ENCODE peak calls at places on chromosomes 12 and 14, in nine cellular contexts. I is heart left ventricle; P is left ventricle myocardium inferior; Y is naive thymus-derived CD8-positive, alpha-beta T cell; J is EL; Q is hypothalamus; W is PC-3; A is activated CD8-positive, alpha-beta memory T cell treated with anti-CD3 and anti-CD28 coated beads for 24 hours; X is stimulated activated CD4-positive, alpha-beta T cell treated with anti-CD3 and anti-CD28 coated beads, Interleukin-4, amount 100 ng/mL, for 48 hours. M is an unnamed sample.

GRCh38 chr12:95116773-95117172 is 43.4 kb upstream of the NR2C1 start:
- DNase-seq in Y (no peak), Q (no peak), P (no peak), A (no peak), I (no peak), X (no peak), J (no peak), W (peak), M (no peak)

GRCh38 chr14:89190779-89191513 is 226.1 kb downstream of the FOXN3 start:
- DNase-seq in W (no peak), P (no peak), I (no peak), Q (peak), A (no peak), Y (no peak), X (no peak), J (no peak), M (no peak)

GRCh38 chr12:93300611-93301021 is 77.1 kb upstream of the NUDT4 start:
- DNase-seq in Q (no peak), A (no peak), J (no peak), X (no peak), P (no peak), Y (no peak), W (no peak), I (no peak), M (no peak)

GRCh38 chr12:52317443-52318052 is 3.6 kb downstream of the KRT83 start:
- DNase-seq in P (no peak), J (no peak), Y (no peak), Q (no peak), A (no peak), X (no peak), W (no peak), I (no peak), M (no peak)

GRCh38 chr12:132437252-132438138 is 52.5 kb upstream of the FBRSL1 start:
- DNase-seq in Y (no peak), X (no peak), I (no peak), J (no peak), W (no peak), Q (no peak), A (no peak), P (no peak), M (no peak)

GRCh38 chr12:39587247-39587646 is 32.4 kb downstream of the ABCD2 start:
- DNase-seq in X (no peak), W (peak), Y (no peak), P (no peak), Q (no peak), J (peak), A (no peak), I (no peak), M (no peak)

GRCh38 chr14:99881011-99881410 is 87.8 kb downstream of the EML1 start:
- DNase-seq in P (no peak), Y (no peak), I (no peak), X (no peak), Q (peak), A (no peak), J (peak), W (no peak), M (no peak)

GRCh38 chr14:55249423-55249822 is 21.8 kb upstream of the FBXO34 start:
- DNase-seq in A (no peak), P (no peak), W (peak), X (no peak), Y (no peak), Q (no peak), J (peak), I (no peak), M (no peak)

GRCh38 chr12:2244013-2244861 is 191.4 kb downstream of the CACNA1C start:
- DNase-seq in X (no peak), Q (no peak), A (no peak), I (peak), Y (no peak), W (peak), J (peak), P (no peak), M (peak)

GRCh38 chr14:57692671-57693070 is 173.2 kb downstream of the SLC35F4 start:
- DNase-seq in X (no peak), A (no peak), Y (no peak), W (peak), Q (no peak), P (no peak), J (peak), I (no peak), M (peak)

GRCh38 chr14:57574617-57575288 is 81.1 kb upstream of the CCDC198 start:
- DNase-seq in A (no peak), Y (no peak), P (no peak), I (no peak), X (no peak), W (peak), J (no peak), Q (no peak), M (no peak)

GRCh38 chr12:69534389-69534822 is 50.9 kb upstream of the CCT2 start:
- DNase-seq in A (no peak), Q (peak), Y (no peak), W (peak), J (peak), X (no peak), P (no peak), I (peak), M (peak)

GRCh38 chr14:58977366-58977765 is 211.1 kb upstream of the DAAM1 start:
- DNase-seq in A (no peak), Q (no peak), P (no peak), I (no peak), J (peak), Y (no peak), W (peak), X (no peak), M (no peak)

GRCh38 chr14:90612801-90613200 is 203.4 kb downstream of the TTC7B start:
- DNase-seq in W (no peak), I (no peak), P (no peak), Y (no peak), X (no peak), A (no peak), J (no peak), Q (no peak), M (no peak)

GRCh38 chr12:76156314-76156713 is 71.8 kb upstream of the NAP1L1 start:
- DNase-seq in Q (no peak), Y (no peak), X (no peak), W (no peak), I (no peak), J (no peak), A (no peak), P (no peak), M (no peak)

GRCh38 chr14:24145700-24146621 is at the start of gene PSME2:
- DNase-seq in Y (no peak), X (no peak), W (no peak), I (no peak), A (no peak), Q (no peak), P (no peak), J (no peak), M (no peak)

GRCh38 chr14:44847910-44848309 is 113.8 kb downstream of the KLHL28 start:
- DNase-seq in W (peak), A (no peak), J (peak), X (no peak), Y (no peak), P (no peak), I (no peak), Q (no peak), M (no peak)

GRCh38 chr12:96397756-96398421 is 2.4 kb downstream of the CDK17 start:
- DNase-seq in Y (no peak), W (peak), P (no peak), J (peak), X (no peak), I (no peak), Q (no peak), A (no peak), M (no peak)

GRCh38 chr14:54577977-54578376 is 11.0 kb downstream of the SAMD4A start:
- DNase-seq in I (no peak), A (no peak), Q (no peak), W (peak), Y (no peak), X (no peak), J (peak), P (no peak), M (no peak)

GRCh38 chr12:44779766-44780165 is 96.3 kb downstream of the NELL2 start:
- DNase-seq in I (no peak), J (no peak), X (no peak), Q (no peak), P (no peak), Y (no peak), W (no peak), A (no peak), M (no peak)

GRCh38 chr14:106586098-106586704 is 1059.8 kb downstream of the TMEM121 start:
- DNase-seq in I (no peak), J (no peak), Q (no peak), X (peak), W (no peak), Y (peak), A (peak), P (no peak), M (no peak)

GRCh38 chr14:65332141-65332871 is 80.2 kb upstream of the FUT8 start:
- DNase-seq in Q (no peak), P (no peak), Y (no peak), X (no peak), J (peak), W (peak), A (no peak), I (no peak), M (no peak)

GRCh38 chr12:54948171-54948570 is 36.4 kb downstream of the TESPA1 start:
- DNase-seq in J (no peak), W (no peak), P (no peak), A (no peak), Y (no peak), X (no peak), I (no peak), Q (no peak), M (no peak)

GRCh38 chr12:66699738-66700482 is 21.0 kb upstream of the GRIP1 start:
- DNase-seq in Y (no peak), X (no peak), W (no peak), A (no peak), P (no peak), J (no peak), Q (no peak), I (no peak), M (no peak)